ENCODE peak calls at places on chromosome 11, in ten cellular contexts. One of them, this sample, is unnamed.

GRCh38 chr11:2777871-2778629 is 78.3 kb upstream of the KCNQ1OT1 start:
- DNase-seq in NCI-H146: no peak
- DNase-seq in left cardiac atrium: peak
- DNase-seq in stimulated activated CD8-positive, alpha-beta memory T cell treated with anti-CD3 and anti-CD28 coated beads, Interleukin-12 subunit alpha, Interleukin-12 subunit beta, amount 100 ng/mL, for 4 hours: no peak
- DNase-seq in effector CD4-positive, alpha-beta T cell: peak
- DNase-seq in activated CD8-positive, alpha-beta memory T cell treated with anti-CD3 and anti-CD28 coated beads for 4 hours: no peak
- DNase-seq in AG04449: no peak
- DNase-seq in ecto neural progenitor cell: no peak
- DNase-seq in Right ventricle myocardium superior: peak
- DNase-seq in lung: peak
- DNase-seq in this sample: peak

GRCh38 chr11:100830295-100830694 is 143.2 kb downstream of the ARHGAP42 start:
- DNase-seq in Right ventricle myocardium superior: no peak
- DNase-seq in lung: no peak
- DNase-seq in effector CD4-positive, alpha-beta T cell: no peak
- DNase-seq in activated CD8-positive, alpha-beta memory T cell treated with anti-CD3 and anti-CD28 coated beads for 4 hours: no peak
- DNase-seq in ecto neural progenitor cell: no peak
- DNase-seq in NCI-H146: no peak
- DNase-seq in left cardiac atrium: peak
- DNase-seq in AG04449: no peak
- DNase-seq in stimulated activated CD8-positive, alpha-beta memory T cell treated with anti-CD3 and anti-CD28 coated beads, Interleukin-12 subunit alpha, Interleukin-12 subunit beta, amount 100 ng/mL, for 4 hours: no peak
- DNase-seq in this sample: peak

GRCh38 chr11:68471360-68472340 is 11.1 kb downstream of the PPP6R3 start:
- DNase-seq in lung: no peak
- DNase-seq in ecto neural progenitor cell: no peak
- DNase-seq in Right ventricle myocardium superior: no peak
- DNase-seq in effector CD4-positive, alpha-beta T cell: no peak
- DNase-seq in stimulated activated CD8-positive, alpha-beta memory T cell treated with anti-CD3 and anti-CD28 coated beads, Interleukin-12 subunit alpha, Interleukin-12 subunit beta, amount 100 ng/mL, for 4 hours: no peak
- DNase-seq in AG04449: peak
- DNase-seq in activated CD8-positive, alpha-beta memory T cell treated with anti-CD3 and anti-CD28 coated beads for 4 hours: no peak
- DNase-seq in left cardiac atrium: no peak
- DNase-seq in NCI-H146: no peak
- DNase-seq in this sample: no peak

GRCh38 chr11:1306186-1307162 is 3.0 kb downstream of the TOLLIP start:
- DNase-seq in lung: no peak
- DNase-seq in effector CD4-positive, alpha-beta T cell: no peak
- DNase-seq in stimulated activated CD8-positive, alpha-beta memory T cell treated with anti-CD3 and anti-CD28 coated beads, Interleukin-12 subunit alpha, Interleukin-12 subunit beta, amount 100 ng/mL, for 4 hours: no peak
- DNase-seq in Right ventricle myocardium superior: no peak
- DNase-seq in activated CD8-positive, alpha-beta memory T cell treated with anti-CD3 and anti-CD28 coated beads for 4 hours: no peak
- DNase-seq in left cardiac atrium: no peak
- DNase-seq in ecto neural progenitor cell: peak
- DNase-seq in NCI-H146: no peak
- DNase-seq in AG04449: no peak
- DNase-seq in this sample: no peak

GRCh38 chr11:76048763-76049162 is 157.5 kb downstream of the WNT11 start:
- DNase-seq in AG04449: no peak
- DNase-seq in activated CD8-positive, alpha-beta memory T cell treated with anti-CD3 and anti-CD28 coated beads for 4 hours: no peak
- DNase-seq in NCI-H146: peak
- DNase-seq in ecto neural progenitor cell: no peak
- DNase-seq in left cardiac atrium: no peak
- DNase-seq in lung: no peak
- DNase-seq in effector CD4-positive, alpha-beta T cell: no peak
- DNase-seq in Right ventricle myocardium superior: no peak
- DNase-seq in stimulated activated CD8-positive, alpha-beta memory T cell treated with anti-CD3 and anti-CD28 coated beads, Interleukin-12 subunit alpha, Interleukin-12 subunit beta, amount 100 ng/mL, for 4 hours: no peak
- DNase-seq in this sample: peak

GRCh38 chr11:67732045-67732787 is 57.8 kb upstream of the ALDH3B2 start:
- DNase-seq in NCI-H146: no peak
- DNase-seq in left cardiac atrium: no peak
- DNase-seq in Right ventricle myocardium superior: no peak
- DNase-seq in stimulated activated CD8-positive, alpha-beta memory T cell treated with anti-CD3 and anti-CD28 coated beads, Interleukin-12 subunit alpha, Interleukin-12 subunit beta, amount 100 ng/mL, for 4 hours: peak
- DNase-seq in ecto neural progenitor cell: peak
- DNase-seq in AG04449: no peak
- DNase-seq in lung: no peak
- DNase-seq in effector CD4-positive, alpha-beta T cell: peak
- DNase-seq in activated CD8-positive, alpha-beta memory T cell treated with anti-CD3 and anti-CD28 coated beads for 4 hours: no peak
- DNase-seq in this sample: peak

GRCh38 chr11:61139391-61139790 is 21.8 kb downstream of the VPS37C start:
- DNase-seq in activated CD8-positive, alpha-beta memory T cell treated with anti-CD3 and anti-CD28 coated beads for 4 hours: no peak
- DNase-seq in stimulated activated CD8-positive, alpha-beta memory T cell treated with anti-CD3 and anti-CD28 coated beads, Interleukin-12 subunit alpha, Interleukin-12 subunit beta, amount 100 ng/mL, for 4 hours: no peak
- DNase-seq in lung: no peak
- DNase-seq in Right ventricle myocardium superior: no peak
- DNase-seq in left cardiac atrium: no peak
- DNase-seq in AG04449: no peak
- DNase-seq in ecto neural progenitor cell: no peak
- DNase-seq in effector CD4-positive, alpha-beta T cell: no peak
- DNase-seq in NCI-H146: no peak
- DNase-seq in this sample: no peak

GRCh38 chr11:84430661-84431060 is 1144.5 kb upstream of the CCDC90B start:
- DNase-seq in Right ventricle myocardium superior: no peak
- DNase-seq in activated CD8-positive, alpha-beta memory T cell treated with anti-CD3 and anti-CD28 coated beads for 4 hours: no peak
- DNase-seq in ecto neural progenitor cell: no peak
- DNase-seq in effector CD4-positive, alpha-beta T cell: no peak
- DNase-seq in stimulated activated CD8-positive, alpha-beta memory T cell treated with anti-CD3 and anti-CD28 coated beads, Interleukin-12 subunit alpha, Interleukin-12 subunit beta, amount 100 ng/mL, for 4 hours: no peak
- DNase-seq in NCI-H146: peak
- DNase-seq in lung: no peak
- DNase-seq in AG04449: no peak
- DNase-seq in left cardiac atrium: no peak
- DNase-seq in this sample: peak

GRCh38 chr11:31913985-31914384 is 102.9 kb upstream of the PAX6 start:
- DNase-seq in effector CD4-positive, alpha-beta T cell: no peak
- DNase-seq in lung: no peak
- DNase-seq in NCI-H146: no peak
- DNase-seq in left cardiac atrium: no peak
- DNase-seq in ecto neural progenitor cell: no peak
- DNase-seq in activated CD8-positive, alpha-beta memory T cell treated with anti-CD3 and anti-CD28 coated beads for 4 hours: no peak
- DNase-seq in Right ventricle myocardium superior: no peak
- DNase-seq in stimulated activated CD8-positive, alpha-beta memory T cell treated with anti-CD3 and anti-CD28 coated beads, Interleukin-12 subunit alpha, Interleukin-12 subunit beta, amount 100 ng/mL, for 4 hours: no peak
- DNase-seq in AG04449: no peak
- DNase-seq in this sample: no peak

GRCh38 chr11:121394785-121395184 is 57.3 kb upstream of the SORL1 start:
- DNase-seq in activated CD8-positive, alpha-beta memory T cell treated with anti-CD3 and anti-CD28 coated beads for 4 hours: no peak
- DNase-seq in effector CD4-positive, alpha-beta T cell: no peak
- DNase-seq in stimulated activated CD8-positive, alpha-beta memory T cell treated with anti-CD3 and anti-CD28 coated beads, Interleukin-12 subunit alpha, Interleukin-12 subunit beta, amount 100 ng/mL, for 4 hours: no peak
- DNase-seq in Right ventricle myocardium superior: no peak
- DNase-seq in ecto neural progenitor cell: no peak
- DNase-seq in left cardiac atrium: no peak
- DNase-seq in AG04449: no peak
- DNase-seq in lung: no peak
- DNase-seq in NCI-H146: peak
- DNase-seq in this sample: no peak

This sample was measured in NCI-H345.